ENCODE peak calls at places on chromosome 15, in eight cellular contexts. L is ovary; K is kidney; P is SJSA1; U is effector memory CD4-positive, alpha-beta T cell; J is NT2/D1; W is A549; X is HepG2. R is an unnamed sample. For H3K9me3, the result is how much of the 10 kb centered on the place peaks cover.

GRCh38 chr15:81105521-81105920 is 28.5 kb upstream of the CFAP161 start:
- DNase-seq in L (no peak), K (no peak), P (no peak), U (no peak), J (no peak), W (no peak), X (no peak), R (no peak)

GRCh38 chr15:44102675-44103254 is 92.3 kb downstream of the FRMD5 start:
- DNase-seq in L (no peak), K (no peak), P (peak), U (no peak), J (no peak), W (peak), X (peak), R (no peak)

GRCh38 chr15:40229956-40230355 is 8.9 kb upstream of the PAK6 start:
- DNase-seq in L (no peak), K (no peak), P (no peak), U (no peak), J (no peak), W (no peak), X (no peak), R (no peak)

GRCh38 chr15:83323296-83323711 is 38.8 kb upstream of the BNC1 start:
- DNase-seq in L (no peak), K (peak), P (peak), U (no peak), J (no peak), W (peak), X (no peak), R (no peak)

GRCh38 chr15:101482526-101483371 is 6.8 kb downstream of the PCSK6 start:
- DNase-seq in L (no peak), K (no peak), P (no peak), U (no peak), J (no peak), W (no peak), X (no peak), R (no peak)

GRCh38 chr15:74835312-74835823 is 7.6 kb downstream of the ULK3 start:
- DNase-seq in L (no peak), K (no peak), P (peak), U (no peak), J (peak), W (peak), X (peak), R (no peak)

GRCh38 chr15:77684341-77685081 is 51.8 kb upstream of the LINGO1 start:
- DNase-seq in L (no peak), K (no peak), P (no peak), U (no peak), J (no peak), W (no peak), X (no peak), R (no peak)

GRCh38 chr15:74050835-74051234 is 31.5 kb downstream of the GOLGA6A start:
- DNase-seq in L (no peak), K (peak), P (no peak), U (no peak), J (no peak), W (no peak), X (no peak), R (no peak)

GRCh38 chr15:73873889-73874511 is 636 bp downstream of the TBC1D21 start:
- DNase-seq in L (no peak), K (no peak), P (peak), U (no peak), J (peak), W (peak), X (peak), R (no peak)

GRCh38 chr15:36362508-36362907 is 216.9 kb upstream of the CDIN1 start:
- DNase-seq in L (no peak), K (no peak), P (no peak), U (no peak), J (no peak), W (no peak), X (no peak), R (no peak)

GRCh38 chr15:70426065-70426821 is 328.5 kb upstream of the TLE3 start:
- DNase-seq in L (no peak), K (no peak), P (peak), U (no peak), J (no peak), W (no peak), X (no peak), R (peak)

GRCh38 chr15:43903864-43904290 is 77.1 kb downstream of the WDR76 start:
- DNase-seq in L (peak), K (no peak), P (peak), U (peak), J (peak), W (peak), X (peak), R (no peak)

GRCh38 chr15:92166751-92167412 is 226.8 kb upstream of the ST8SIA2 start:
- DNase-seq in L (no peak), K (no peak), P (no peak), U (no peak), J (no peak), W (no peak), X (no peak), R (no peak)

GRCh38 chr15:90592144-90592887 is 62.6 kb downstream of the CRTC3 start:
- DNase-seq in L (no peak), K (no peak), P (no peak), U (no peak), J (no peak), W (no peak), X (peak), R (no peak)

GRCh38 chr15:96329403-96329981 is 1.0 kb upstream of the NR2F2 start:
- DNase-seq in L (peak), K (peak), P (peak), U (no peak), J (no peak), W (no peak), X (no peak), R (no peak)

GRCh38 chr15:43968551-43968950 is 141.7 kb downstream of the WDR76 start:
- DNase-seq in L (no peak), K (no peak), P (no peak), U (no peak), J (no peak), W (no peak), X (no peak), R (no peak)

GRCh38 chr15:98888839-98889479 is 118.6 kb downstream of the PGPEP1L start:
- DNase-seq in L (no peak), K (no peak), P (peak), U (no peak), J (no peak), W (no peak), X (no peak), R (no peak)

GRCh38 chr15:88419830-88420229 is 47.4 kb downstream of the MRPL46 start:
- DNase-seq in L (no peak), K (no peak), P (no peak), U (no peak), J (no peak), W (no peak), X (no peak), R (no peak)

GRCh38 chr15:37109952-37110630 is 9.7 kb upstream of the MEIS2 start:
- DNase-seq in L (no peak), K (peak), P (no peak), U (no peak), J (no peak), W (no peak), X (no peak), R (no peak)

GRCh38 chr15:69758291-69758771 is 305.7 kb downstream of the RPLP1 start:
- DNase-seq in L (no peak), K (no peak), P (peak), U (no peak), J (no peak), W (no peak), X (no peak), R (no peak)

GRCh38 chr15:52527898-52528464 is 699 bp downstream of the MYO5A start:
- DNase-seq in L (peak), K (no peak), P (no peak), U (peak), J (no peak), W (peak), X (no peak), R (peak)

GRCh38 chr15:33654859-33655258 is 313.4 kb upstream of the CHRM5 start:
- DNase-seq in L (no peak), K (no peak), P (no peak), U (no peak), J (no peak), W (no peak), X (no peak), R (no peak)

GRCh38 chr15:78047631-78048409 is 29.7 kb downstream of the TBC1D2B start:
- DNase-seq in L (no peak), K (no peak), P (peak), U (peak), J (no peak), W (no peak), X (no peak), R (no peak)

GRCh38 chr15:72919936-72920455 is 132.3 kb upstream of the NEO1 start:
- DNase-seq in L (no peak), K (no peak), P (no peak), U (no peak), J (no peak), W (no peak), X (no peak), R (no peak)

GRCh38 chr15:90225047-90225446 is 8.7 kb downstream of the CIB1 start:
- DNase-seq in L (no peak), K (no peak), P (no peak), U (no peak), J (no peak), W (no peak), X (no peak), R (no peak)

GRCh38 chr15:70447927-70448698 is 315.2 kb downstream of the UACA start:
- DNase-seq in L (no peak), K (peak), P (no peak), U (no peak), J (no peak), W (no peak), X (no peak), R (peak)

GRCh38 chr15:25224396-25224795 is 214.4 kb downstream of the UBE3A start:
- DNase-seq in L (no peak), K (no peak), P (no peak), U (no peak), J (no peak), W (no peak), X (no peak), R (no peak)

GRCh38 chr15:25226360-25226759 is 212.5 kb downstream of the UBE3A start:
- DNase-seq in L (no peak), K (no peak), P (no peak), U (no peak), J (no peak), W (no peak), X (no peak), R (no peak)

DNA sequence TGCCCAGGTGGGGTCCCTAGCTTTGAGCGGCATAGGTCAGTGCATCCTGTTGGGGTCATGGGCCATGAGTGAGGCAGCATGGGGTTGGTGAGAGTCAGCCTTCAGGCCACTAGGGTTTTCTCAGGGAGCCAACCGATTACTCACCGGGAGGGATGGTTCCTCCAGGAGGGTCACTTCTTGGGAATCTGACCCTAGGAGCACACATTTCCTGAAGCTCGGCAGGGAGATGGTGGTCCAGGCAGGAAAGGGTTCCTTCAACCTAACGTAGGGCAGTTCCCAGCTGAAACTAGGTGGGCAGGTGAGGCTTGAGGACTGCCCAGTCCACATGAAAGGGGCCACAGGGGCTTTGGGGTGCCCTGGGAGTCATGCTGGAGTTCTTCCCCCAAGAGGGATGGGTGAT is 218.0 kb downstream of the UBE3A start:
- DNase-seq in L (no peak), K (no peak), P (no peak), U (no peak), J (no peak), W (no peak), X (no peak), R (no peak)
- H3K9me3 ChIP-seq in L (under half), K (under half), P (under half), U (under half), J (under half), W (under half), X (half or more), R (under half)

GRCh38 chr15:27805261-27806220 is 293.6 kb downstream of the OCA2 start:
- DNase-seq in L (no peak), K (no peak), P (no peak), U (no peak), J (no peak), W (no peak), X (no peak), R (peak)
- H3K9me3 ChIP-seq in L (under half), K (under half), P (under half), U (under half), J (under half), W (under half), X (under half), R (under half)

DNA sequence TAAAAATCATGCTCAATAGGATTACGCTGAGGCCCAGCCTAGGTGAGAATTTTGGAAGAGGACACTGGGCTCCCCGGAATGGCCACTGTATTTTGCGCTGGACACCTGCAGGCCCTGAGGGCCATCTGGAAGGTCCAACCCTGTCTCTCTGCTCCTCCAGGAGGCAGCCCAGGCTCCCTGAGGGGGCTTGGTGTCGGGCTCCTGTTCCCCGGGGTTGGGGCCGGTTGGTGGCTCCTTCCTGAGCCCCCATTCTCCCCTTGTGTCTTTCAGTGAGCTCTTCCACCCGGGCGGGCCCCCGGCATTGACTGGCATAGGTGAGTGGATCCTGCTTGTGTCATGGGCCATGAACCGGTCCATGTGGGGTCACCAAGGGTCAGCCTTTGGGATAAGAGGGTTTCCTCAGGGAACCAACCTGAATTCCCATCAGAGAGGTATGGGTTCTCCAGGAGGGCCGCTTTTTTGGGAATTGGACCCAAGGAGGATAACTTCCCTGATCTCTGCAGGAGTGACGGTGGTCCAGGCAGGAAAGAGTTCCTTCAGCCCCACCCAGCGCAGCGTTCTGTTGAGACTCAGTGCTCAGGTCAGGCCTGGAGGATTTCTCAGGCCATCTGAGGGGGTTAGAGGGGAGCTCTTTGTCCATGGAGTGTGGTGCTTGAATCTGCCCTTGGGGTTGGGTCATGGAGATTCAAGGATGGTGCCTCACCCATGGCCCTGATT is 187.8 kb downstream of the UBE3A start:
- DNase-seq in L (no peak), K (no peak), P (no peak), U (no peak), J (no peak), W (no peak), X (no peak), R (no peak)
- H3K9me3 ChIP-seq in L (under half), K (under half), P (under half), U (under half), J (under half), W (under half), X (half or more), R (under half)

GRCh38 chr15:27183182-27183581 is 212.2 kb downstream of the GABRG3 start:
- DNase-seq in L (no peak), K (no peak), P (no peak), U (no peak), J (no peak), W (no peak), X (no peak), R (no peak)

GRCh38 chr15:27175479-27176153 is 204.6 kb downstream of the GABRG3 start:
- DNase-seq in L (no peak), K (no peak), P (no peak), U (no peak), J (peak), W (no peak), X (no peak), R (no peak)

GRCh38 chr15:27176785-27177406 is 205.9 kb downstream of the GABRG3 start:
- DNase-seq in L (no peak), K (no peak), P (no peak), U (no peak), J (no peak), W (no peak), X (no peak), R (no peak)

GRCh38 chr15:27179789-27180188 is 208.8 kb downstream of the GABRG3 start:
- DNase-seq in L (no peak), K (no peak), P (no peak), U (no peak), J (no peak), W (no peak), X (no peak), R (no peak)
- H3K9me3 ChIP-seq in L (under half), K (under half), P (under half), U (under half), J (under half), W (under half), X (under half), R (under half)

DNA sequence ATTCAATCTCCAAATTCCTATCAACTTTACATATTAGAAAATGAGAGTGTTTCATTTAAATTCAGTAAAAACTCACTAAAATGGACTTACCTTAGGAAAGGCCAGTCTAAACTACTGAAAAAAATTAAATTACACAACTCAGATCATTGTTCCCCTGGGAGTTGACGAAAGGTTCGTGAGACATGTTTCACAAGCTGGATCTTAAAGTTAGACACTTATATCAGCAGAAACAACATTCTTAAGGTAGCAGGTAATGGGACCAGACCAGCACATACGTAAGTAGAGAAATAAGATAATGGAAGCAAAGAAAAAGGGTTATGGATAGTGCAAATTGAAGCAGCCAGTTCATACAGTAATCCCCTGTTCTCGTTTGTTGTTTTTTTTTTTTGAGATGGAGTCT is 8.9 kb downstream of the RFX7 start:
- DNase-seq in L (no peak), K (no peak), P (no peak), U (no peak), J (no peak), W (no peak), X (no peak), R (no peak)
- H3K9me3 ChIP-seq in L (under half), K (under half), P (under half), U (under half), J (half or more), W (under half), X (under half), R (under half)

DNA sequence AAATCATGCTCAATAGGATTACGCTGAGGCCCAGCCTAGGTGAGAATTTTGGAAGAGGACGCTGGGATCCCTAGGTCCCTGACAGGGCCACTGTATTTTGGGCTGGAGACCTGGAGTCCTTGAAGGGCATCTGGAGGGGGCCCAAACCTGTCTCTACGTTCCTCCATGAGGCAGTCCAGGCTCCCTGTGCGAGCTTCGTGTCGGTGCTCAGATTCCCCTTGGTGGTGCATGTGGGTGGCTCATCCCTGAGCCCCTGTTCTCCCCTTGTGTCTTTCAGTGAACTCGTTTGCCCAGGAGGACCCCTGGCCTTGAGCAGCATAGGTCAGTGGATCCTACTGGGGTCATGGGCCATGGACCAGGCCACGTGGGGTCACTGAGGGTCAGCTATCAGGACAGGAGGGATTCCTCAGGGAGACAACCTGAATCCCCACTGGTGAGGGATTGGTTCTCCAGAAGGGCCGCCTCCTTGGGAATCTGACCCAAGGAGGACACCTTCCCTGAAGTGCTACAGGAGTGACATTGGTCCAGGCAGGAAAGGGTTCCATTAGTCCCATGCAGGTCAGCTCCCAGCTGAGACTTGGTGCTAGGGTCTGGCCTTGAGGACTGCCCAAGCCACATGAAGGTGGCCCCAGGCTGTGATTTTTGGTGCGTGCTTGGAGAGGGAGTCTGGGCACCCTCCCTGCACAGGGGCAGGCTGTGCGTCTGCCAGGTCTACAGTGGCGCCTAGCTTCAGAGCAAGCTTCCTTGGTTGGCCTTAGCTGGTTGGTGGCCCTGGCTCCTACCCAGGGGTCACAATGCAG is 229.8 kb downstream of the SNRPN start:
- DNase-seq in L (no peak), K (peak), P (no peak), U (no peak), J (no peak), W (no peak), X (no peak), R (no peak)
- H3K9me3 ChIP-seq in L (under half), K (under half), P (under half), U (under half), J (under half), W (under half), X (half or more), R (under half)

R was measured in upper lobe of left lung.